ENCODE peak calls at places on chromosomes 2 and 18, in six cellular contexts. D, O, P, A, H and R are unnamed samples.

GRCh38 chr2:131724019-131724418 is 196.3 kb downstream of the CCDC74A start:
- DNase-seq in H (no peak), A (no peak), D (no peak), O (no peak), P (no peak), R (no peak)

GRCh38 chr2:209458018-209458979 is 34.5 kb downstream of the MAP2 start:
- DNase-seq in A (no peak), H (no peak), P (no peak), D (no peak), O (no peak), R (no peak)

GRCh38 chr2:222448806-222449205 is 24.5 kb downstream of the SGPP2 start:
- DNase-seq in A (peak; percentile 62), H (no peak), P (peak; percentile 24), O (no peak), D (no peak), R (no peak)

GRCh38 chr18:44589709-44590108 is 91.0 kb upstream of the SETBP1 start:
- DNase-seq in H (peak; percentile 70), D (no peak), O (peak; percentile 15), A (peak; percentile 77), P (no peak), R (no peak)

GRCh38 chr18:13136689-13137040 is 81.9 kb upstream of the LDLRAD4 start:
- DNase-seq in P (no peak), D (no peak), H (no peak), A (no peak), O (no peak), R (no peak)

GRCh38 chr2:30807249-30807648 is at the start of gene CAPN13:
- DNase-seq in D (no peak), P (no peak), A (no peak), O (peak; percentile 54), H (no peak), R (no peak)

GRCh38 chr2:130376433-130377293 is 20.8 kb downstream of the PTPN18 start:
- DNase-seq in A (no peak), D (no peak), O (no peak), P (no peak), H (no peak), R (peak; percentile 88)

GRCh38 chr2:146312899-146313298 is 1531.9 kb upstream of the ACVR2A start:
- DNase-seq in O (no peak), P (no peak), H (peak; percentile 2), D (no peak), A (peak; percentile 49), R (no peak)

GRCh38 chr2:8024506-8024905 is 657.4 kb upstream of the ID2 start:
- DNase-seq in A (no peak), O (no peak), D (no peak), P (no peak), H (no peak), R (no peak)

GRCh38 chr2:181183878-181184553 is 203.6 kb downstream of the UBE2E3 start:
- DNase-seq in A (peak; percentile 29), H (no peak), O (no peak), D (no peak), P (no peak), R (peak; percentile 62)

GRCh38 chr2:23536326-23536725 is 151.3 kb downstream of the KLHL29 start:
- DNase-seq in H (no peak), D (no peak), O (no peak), P (no peak), A (no peak), R (no peak)

GRCh38 chr2:74399785-74400184 is 19.7 kb upstream of the DCTN1 start:
- DNase-seq in O (no peak), P (no peak), H (no peak), D (no peak), A (peak; percentile 51), R (peak; percentile 67)

GRCh38 chr2:65789923-65790675 is 357.7 kb upstream of the SPRED2 start:
- DNase-seq in A (no peak), P (no peak), O (no peak), H (no peak), D (no peak), R (no peak)

GRCh38 chr18:24853076-24853475 is 392.6 kb downstream of the HRH4 start:
- DNase-seq in D (no peak), A (no peak), H (no peak), P (no peak), O (no peak), R (no peak)

GRCh38 chr18:44637210-44638051 is 43.3 kb upstream of the SETBP1 start:
- DNase-seq in A (peak; percentile 5), O (peak; percentile 29), H (no peak), D (no peak), P (no peak), R (peak; percentile 7)

GRCh38 chr18:28834889-28835288 is 658.0 kb upstream of the CDH2 start:
- DNase-seq in H (peak; percentile 68), D (no peak), A (peak; percentile 84), P (no peak), O (peak; percentile 22), R (no peak)

GRCh38 chr2:106085441-106085911 is 108.6 kb downstream of the UXS1 start:
- DNase-seq in D (peak; percentile 11), O (no peak), P (no peak), A (peak; percentile 57), H (peak; percentile 60), R (peak; percentile 67)

GRCh38 chr18:80143876-80144275 is 34.8 kb downstream of the ADNP2 start:
- DNase-seq in A (peak; percentile 46), H (peak; percentile 51), D (no peak), P (no peak), O (no peak), R (no peak)

GRCh38 chr2:28356095-28356911 is 36.4 kb upstream of the FOSL2 start:
- DNase-seq in H (peak; percentile 81), A (peak; percentile 82), P (peak; percentile 60), O (peak; percentile 67), D (peak; percentile 90), R (no peak)

GRCh38 chr2:188292446-188293239 is 969 bp downstream of the GULP1 start:
- DNase-seq in P (no peak), A (peak; percentile 80), D (peak; percentile 53), O (peak; percentile 71), H (peak; percentile 80), R (no peak)

GRCh38 chr2:177242136-177242987 is 22.2 kb downstream of the NFE2L2 start:
- DNase-seq in O (peak; percentile 56), A (peak; percentile 91), D (no peak), P (peak; percentile 93), H (peak; percentile 94), R (no peak)

GRCh38 chr18:76260941-76261472 is 234.0 kb downstream of the ZNF516 start:
- DNase-seq in O (no peak), H (no peak), A (no peak), D (no peak), P (no peak), R (no peak)

GRCh38 chr2:154720642-154721041 is 22.1 kb downstream of the KCNJ3 start:
- DNase-seq in P (no peak), A (peak; percentile 24), D (no peak), O (no peak), H (no peak), R (no peak)

GRCh38 chr18:29160123-29160522 is 983.2 kb upstream of the CDH2 start:
- DNase-seq in O (no peak), H (no peak), P (no peak), D (no peak), A (no peak), R (no peak)

GRCh38 chr2:157087373-157088005 is 170.0 kb upstream of the GALNT5 start:
- DNase-seq in H (no peak), D (peak; percentile 35), P (peak; percentile 1), O (no peak), A (peak; percentile 73), R (no peak)

GRCh38 chr2:39778233-39778632 is 825 bp downstream of the THUMPD2 start:
- DNase-seq in P (no peak), A (no peak), D (no peak), O (no peak), H (no peak), R (no peak)

DNA sequence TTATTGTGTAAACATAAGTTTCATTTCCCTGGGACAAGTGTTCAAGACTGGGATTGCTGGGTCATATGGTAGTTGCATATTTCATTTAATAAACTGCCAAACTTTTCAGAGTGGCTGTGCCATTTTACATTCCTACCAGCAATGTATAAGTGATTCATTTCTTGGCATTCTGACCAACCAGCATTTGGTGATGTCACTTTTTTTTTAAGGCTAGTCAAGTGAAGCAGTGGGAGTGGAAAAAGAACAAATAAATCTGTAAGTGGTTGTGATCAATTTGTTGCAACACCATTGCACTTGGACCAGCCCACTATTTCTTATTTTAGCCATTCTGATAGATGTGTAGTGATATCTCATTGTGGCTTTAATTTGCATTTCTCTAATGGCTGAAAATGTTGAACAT is 5.1 kb upstream of the CHCHD5 start:
- DNase-seq in P (no peak), H (peak; percentile 90), A (peak; percentile 95), O (no peak), D (no peak), R (no peak)
- TF ChIP-seq CTCF in P (peak; percentile 15), H (peak; percentile 27), A (peak; percentile 14), O (no peak), D (no peak), R (no peak)

GRCh38 chr2:108911401-108911800 is 77.6 kb downstream of the EDAR start:
- DNase-seq in H (no peak), O (no peak), D (no peak), A (no peak), P (no peak), R (no peak)
- TF ChIP-seq CTCF in H (no peak), O (no peak), D (no peak), A (no peak), P (no peak), R (no peak)

GRCh38 chr18:53702480-53702879 is 522.0 kb downstream of the MBD2 start:
- DNase-seq in P (no peak), A (no peak), H (no peak), O (no peak), D (no peak), R (no peak)

GRCh38 chr18:53701697-53702096 is 522.8 kb downstream of the MBD2 start:
- DNase-seq in P (no peak), O (no peak), H (no peak), D (no peak), A (no peak), R (peak; percentile 26)

GRCh38 chr18:53698907-53699306 is 525.6 kb downstream of the MBD2 start:
- DNase-seq in H (no peak), A (peak; percentile 43), D (no peak), P (peak; percentile 5), O (peak; percentile 3), R (peak; percentile 21)
- TF ChIP-seq CTCF in H (peak; percentile 46), A (peak; percentile 59), D (no peak), P (peak; percentile 65), O (peak; percentile 56), R (peak; percentile 43)

DNA sequence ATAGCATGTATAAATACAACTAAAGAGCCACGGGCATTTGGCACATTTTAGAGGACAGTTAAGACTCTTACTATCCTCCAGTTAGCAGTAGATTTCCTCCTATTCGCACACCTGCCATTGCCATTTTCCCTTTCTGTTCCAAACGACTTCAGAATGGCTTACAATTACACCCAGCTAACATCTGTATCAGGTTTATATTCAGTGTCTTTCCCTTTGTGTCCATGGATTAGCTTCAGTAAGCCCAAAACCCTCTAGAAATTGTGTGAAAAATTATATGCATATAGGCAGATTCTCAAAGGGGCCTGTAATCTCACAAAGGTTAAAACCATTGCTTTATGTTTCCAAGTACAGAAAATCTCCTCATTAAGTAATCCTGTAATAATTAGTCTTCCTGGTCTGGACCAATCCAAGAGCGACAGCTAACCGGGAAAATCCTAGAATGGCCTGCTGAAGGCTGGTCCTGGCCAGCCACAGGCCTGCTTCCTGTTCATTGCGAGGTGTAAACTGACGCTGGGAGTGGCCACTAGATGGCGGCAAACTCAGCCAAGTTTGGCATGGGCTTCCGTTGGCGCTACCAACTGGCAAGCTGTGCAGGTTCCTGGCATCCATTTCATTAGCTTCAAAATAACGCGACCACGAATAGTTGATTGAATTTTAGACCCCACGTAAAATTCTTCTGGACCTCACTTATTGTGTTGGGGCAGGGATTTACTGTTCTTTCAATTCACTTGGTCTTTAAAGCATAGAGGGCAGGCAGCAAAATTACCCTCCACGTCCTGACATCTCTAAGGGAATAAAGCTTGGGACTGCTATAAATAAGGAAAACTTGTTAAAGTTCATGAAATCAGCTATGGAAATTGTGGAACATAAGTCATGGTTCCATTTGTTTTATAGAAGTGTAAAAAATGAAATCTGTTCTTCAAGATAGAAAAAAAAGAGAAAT is 17.1 kb downstream of the ARHGAP25 start:
- DNase-seq in D (peak; percentile 86), A (peak; percentile 83), O (peak; percentile 79), H (peak; percentile 80), P (peak; percentile 31), R (peak; percentile 91)
- TF ChIP-seq CTCF in D (peak; percentile 69), A (peak; percentile 91), O (peak; percentile 85), H (peak; percentile 98), P (peak; percentile 94), R (peak; percentile 95)